ENCODE peak calls at places on chromosome 2, in four cellular contexts. One of them, this sample, is unnamed. For H3K36me3, the result is how much of the 10 kb centered on the place peaks cover.

GRCh38 chr2:70984228-70984575 is 5.8 kb downstream of the ANKRD53 start:
- DNase-seq in K562: no peak
- DNase-seq in adrenal gland: no peak
- DNase-seq in H1: no peak
- DNase-seq in this sample: peak

GRCh38 chr2:66433945-66434678 is 813 bp upstream of the MEIS1 start:
- DNase-seq in K562: peak
- DNase-seq in H1: peak
- DNase-seq in adrenal gland: peak
- DNase-seq in this sample: no peak

GRCh38 chr2:240215676-240216051 is 75.2 kb upstream of the OTOS start:
- DNase-seq in K562: no peak
- DNase-seq in H1: no peak
- DNase-seq in adrenal gland: no peak
- DNase-seq in this sample: no peak

GRCh38 chr2:39968037-39968436 is 189.0 kb upstream of the THUMPD2 start:
- DNase-seq in H1: no peak
- DNase-seq in adrenal gland: no peak
- DNase-seq in K562: no peak
- DNase-seq in this sample: no peak

GRCh38 chr2:5111581-5111980 is 580.6 kb upstream of the SOX11 start:
- DNase-seq in H1: no peak
- DNase-seq in K562: no peak
- DNase-seq in adrenal gland: no peak
- DNase-seq in this sample: no peak

GRCh38 chr2:131055169-131056065 is 37.8 kb downstream of the FAM168B start:
- DNase-seq in K562: no peak
- DNase-seq in adrenal gland: no peak
- DNase-seq in H1: no peak
- DNase-seq in this sample: no peak

GRCh38 chr2:163491850-163492249 is 244.0 kb downstream of the FIGN start:
- DNase-seq in K562: no peak
- DNase-seq in adrenal gland: no peak
- DNase-seq in H1: no peak
- DNase-seq in this sample: no peak

GRCh38 chr2:73290049-73290839 is 3.1 kb downstream of the EGR4 start:
- DNase-seq in H1: peak
- DNase-seq in K562: no peak
- DNase-seq in adrenal gland: peak
- DNase-seq in this sample: no peak

GRCh38 chr2:178109813-178110212 is 2.4 kb upstream of the RBM45 start:
- DNase-seq in H1: no peak
- DNase-seq in K562: peak
- DNase-seq in adrenal gland: no peak
- DNase-seq in this sample: no peak

GRCh38 chr2:237558918-237559645 is 7.3 kb upstream of the PRLH start:
- DNase-seq in adrenal gland: peak
- DNase-seq in H1: no peak
- DNase-seq in K562: no peak
- DNase-seq in this sample: peak

GRCh38 chr2:150459281-150459680 is 28.2 kb downstream of the RND3 start:
- DNase-seq in H1: no peak
- DNase-seq in K562: no peak
- DNase-seq in adrenal gland: no peak
- DNase-seq in this sample: no peak

GRCh38 chr2:239304533-239305221 is 96.1 kb downstream of the HDAC4 start:
- DNase-seq in adrenal gland: no peak
- DNase-seq in K562: no peak
- DNase-seq in H1: no peak
- DNase-seq in this sample: no peak

GRCh38 chr2:36425771-36426340 is 70.3 kb downstream of the CRIM1 start:
- DNase-seq in adrenal gland: no peak
- DNase-seq in H1: no peak
- DNase-seq in K562: no peak
- DNase-seq in this sample: no peak

GRCh38 chr2:74835831-74836674 is 2.1 kb downstream of the HK2 start:
- DNase-seq in K562: peak
- DNase-seq in H1: no peak
- DNase-seq in adrenal gland: no peak
- DNase-seq in this sample: no peak

GRCh38 chr2:112074506-112074905 is 19.4 kb downstream of the TMEM87B start:
- DNase-seq in H1: no peak
- DNase-seq in K562: no peak
- DNase-seq in adrenal gland: no peak
- DNase-seq in this sample: no peak

GRCh38 chr2:88016086-88016947 is at the start of gene RNU2-63P:
- DNase-seq in K562: peak
- DNase-seq in H1: peak
- DNase-seq in adrenal gland: peak
- DNase-seq in this sample: peak
- H3K27ac ChIP-seq in K562: peak
- H3K27ac ChIP-seq in H1: peak
- H3K27ac ChIP-seq in adrenal gland: no peak
- H3K27ac ChIP-seq in this sample: peak

GRCh38 chr2:47805850-47806249 is 22.9 kb downstream of the MSH6 start:
- DNase-seq in adrenal gland: no peak
- DNase-seq in H1: no peak
- DNase-seq in K562: no peak
- DNase-seq in this sample: no peak
- H3K36me3 ChIP-seq in adrenal gland: under half
- H3K36me3 ChIP-seq in H1: half or more
- H3K36me3 ChIP-seq in K562: half or more
- H3K36me3 ChIP-seq in this sample: under half

GRCh38 chr2:54558188-54558975 is 102.3 kb downstream of the SPTBN1 start:
- DNase-seq in adrenal gland: peak
- DNase-seq in K562: peak
- DNase-seq in H1: peak
- DNase-seq in this sample: peak
- TF ChIP-seq POLR2A in adrenal gland: no peak
- TF ChIP-seq POLR2A in K562: peak
- TF ChIP-seq POLR2A in H1: peak
- TF ChIP-seq POLR2A in this sample: no peak

DNA sequence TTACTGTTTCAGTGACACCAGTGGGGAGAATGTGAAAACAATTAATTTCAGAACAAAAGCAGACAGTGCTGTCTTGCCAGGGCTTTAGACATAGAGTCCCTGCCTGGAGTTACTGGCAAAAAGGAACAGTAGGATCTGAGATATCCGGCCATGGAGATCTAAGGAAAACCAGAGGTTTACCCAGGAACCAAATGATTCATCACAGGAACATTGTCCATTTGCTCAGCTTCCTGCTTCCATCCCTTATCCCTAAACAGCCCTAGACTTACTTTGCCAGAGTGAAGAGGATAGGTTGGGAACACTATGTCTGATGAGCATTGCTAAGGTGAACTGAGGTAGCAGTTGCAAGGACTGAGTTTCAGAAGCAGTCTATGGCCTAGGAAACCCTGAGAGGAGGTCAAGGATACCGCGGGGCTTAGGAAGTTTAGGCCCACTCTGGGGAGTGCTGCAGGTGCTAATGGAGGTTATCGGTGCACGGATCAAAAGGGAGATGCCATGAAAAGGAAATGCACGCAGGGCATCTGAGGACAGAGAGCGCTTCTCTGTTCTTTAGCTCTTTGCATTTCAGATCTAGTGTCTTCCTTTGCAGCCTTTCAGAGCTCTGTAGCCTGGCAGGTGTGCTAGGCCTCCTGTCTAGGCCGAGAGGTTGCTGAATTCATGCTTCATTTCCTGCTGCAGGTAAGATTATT is 223.9 kb downstream of the CDCA7 start:
- DNase-seq in adrenal gland: no peak
- DNase-seq in H1: no peak
- DNase-seq in K562: no peak
- DNase-seq in this sample: no peak
- H3K27ac ChIP-seq in adrenal gland: no peak
- H3K27ac ChIP-seq in H1: no peak
- H3K27ac ChIP-seq in K562: no peak
- H3K27ac ChIP-seq in this sample: no peak

This sample was measured in breast epithelium.